ENCODE peak calls at places on chromosomes 12 and 14, in ten cellular contexts. One of them, this sample, is unnamed.

GRCh38 chr12:24109381-24110039 is 160.0 kb upstream of the SOX5 start:
- DNase-seq in GM20000: peak; percentile 42
- DNase-seq in cardiac fibroblast: peak; percentile 35
- DNase-seq in kidney: no peak
- DNase-seq in CD14-positive monocyte: no peak
- DNase-seq in RWPE1: peak; percentile 26
- DNase-seq in testis: no peak
- DNase-seq in IMR-90: peak; percentile 32
- DNase-seq in thoracic aorta: no peak
- DNase-seq in neural crest cell: no peak
- DNase-seq in this sample: no peak

GRCh38 chr14:105154476-105154871 is 14.1 kb downstream of the JAG2 start:
- DNase-seq in RWPE1: no peak
- DNase-seq in IMR-90: no peak
- DNase-seq in kidney: peak; percentile 70
- DNase-seq in thoracic aorta: no peak
- DNase-seq in GM20000: no peak
- DNase-seq in CD14-positive monocyte: no peak
- DNase-seq in testis: no peak
- DNase-seq in cardiac fibroblast: no peak
- DNase-seq in neural crest cell: no peak
- DNase-seq in this sample: no peak

GRCh38 chr12:46998811-46999368 is 80.5 kb upstream of the PCED1B start:
- DNase-seq in kidney: no peak
- DNase-seq in GM20000: no peak
- DNase-seq in neural crest cell: no peak
- DNase-seq in CD14-positive monocyte: no peak
- DNase-seq in testis: no peak
- DNase-seq in RWPE1: peak; percentile 71
- DNase-seq in thoracic aorta: no peak
- DNase-seq in cardiac fibroblast: peak; percentile 76
- DNase-seq in IMR-90: peak; percentile 82
- DNase-seq in this sample: no peak

GRCh38 chr12:122866950-122867607 is 28.8 kb downstream of the VPS37B start:
- DNase-seq in IMR-90: no peak
- DNase-seq in GM20000: peak; percentile 22
- DNase-seq in cardiac fibroblast: no peak
- DNase-seq in CD14-positive monocyte: peak; percentile 26
- DNase-seq in testis: no peak
- DNase-seq in RWPE1: no peak
- DNase-seq in neural crest cell: no peak
- DNase-seq in thoracic aorta: no peak
- DNase-seq in kidney: peak; percentile 80
- DNase-seq in this sample: no peak

GRCh38 chr12:57127710-57128518 is at the start of gene LRP1:
- DNase-seq in cardiac fibroblast: peak; percentile 92
- DNase-seq in RWPE1: peak; percentile 93
- DNase-seq in GM20000: peak; percentile 86
- DNase-seq in thoracic aorta: no peak
- DNase-seq in neural crest cell: peak; percentile 76
- DNase-seq in testis: peak; percentile 89
- DNase-seq in CD14-positive monocyte: peak; percentile 78
- DNase-seq in kidney: peak; percentile 93
- DNase-seq in IMR-90: peak; percentile 82
- DNase-seq in this sample: peak; percentile 67

GRCh38 chr14:88791629-88792571 is 853 bp downstream of the EML5 start:
- DNase-seq in RWPE1: no peak
- DNase-seq in CD14-positive monocyte: no peak
- DNase-seq in IMR-90: no peak
- DNase-seq in cardiac fibroblast: no peak
- DNase-seq in neural crest cell: peak; percentile 16
- DNase-seq in GM20000: peak; percentile 23
- DNase-seq in thoracic aorta: no peak
- DNase-seq in testis: peak; percentile 50
- DNase-seq in kidney: peak; percentile 74
- DNase-seq in this sample: no peak

GRCh38 chr12:20125259-20125919 is 242.9 kb upstream of the PDE3A start:
- DNase-seq in CD14-positive monocyte: no peak
- DNase-seq in thoracic aorta: no peak
- DNase-seq in IMR-90: no peak
- DNase-seq in RWPE1: no peak
- DNase-seq in kidney: no peak
- DNase-seq in neural crest cell: no peak
- DNase-seq in cardiac fibroblast: peak; percentile 70
- DNase-seq in GM20000: no peak
- DNase-seq in testis: no peak
- DNase-seq in this sample: no peak

GRCh38 chr14:99288948-99289347 is 17.0 kb upstream of the BCL11B start:
- DNase-seq in kidney: no peak
- DNase-seq in GM20000: no peak
- DNase-seq in neural crest cell: no peak
- DNase-seq in testis: no peak
- DNase-seq in cardiac fibroblast: no peak
- DNase-seq in thoracic aorta: no peak
- DNase-seq in IMR-90: no peak
- DNase-seq in CD14-positive monocyte: no peak
- DNase-seq in RWPE1: no peak
- DNase-seq in this sample: no peak

GRCh38 chr12:10147714-10148403 is 17.9 kb upstream of the CLEC7A start:
- DNase-seq in CD14-positive monocyte: no peak
- DNase-seq in thoracic aorta: no peak
- DNase-seq in neural crest cell: no peak
- DNase-seq in kidney: no peak
- DNase-seq in GM20000: no peak
- DNase-seq in IMR-90: no peak
- DNase-seq in testis: no peak
- DNase-seq in RWPE1: no peak
- DNase-seq in cardiac fibroblast: no peak
- DNase-seq in this sample: no peak

GRCh38 chr12:117045998-117046374 is 53.2 kb downstream of the TESC start:
- DNase-seq in RWPE1: no peak
- DNase-seq in CD14-positive monocyte: no peak
- DNase-seq in kidney: no peak
- DNase-seq in cardiac fibroblast: no peak
- DNase-seq in GM20000: no peak
- DNase-seq in thoracic aorta: no peak
- DNase-seq in IMR-90: no peak
- DNase-seq in testis: no peak
- DNase-seq in neural crest cell: no peak
- DNase-seq in this sample: no peak

GRCh38 chr12:51941011-51941561 is 10.4 kb upstream of the ACVR1B start:
- DNase-seq in neural crest cell: no peak
- DNase-seq in RWPE1: no peak
- DNase-seq in IMR-90: peak; percentile 77
- DNase-seq in thoracic aorta: no peak
- DNase-seq in GM20000: no peak
- DNase-seq in cardiac fibroblast: peak; percentile 80
- DNase-seq in CD14-positive monocyte: no peak
- DNase-seq in testis: no peak
- DNase-seq in kidney: no peak
- DNase-seq in this sample: no peak

GRCh38 chr12:132078190-132078589 is 65.9 kb downstream of the DDX51 start:
- DNase-seq in CD14-positive monocyte: no peak
- DNase-seq in thoracic aorta: no peak
- DNase-seq in IMR-90: peak; percentile 91
- DNase-seq in testis: no peak
- DNase-seq in cardiac fibroblast: peak; percentile 91
- DNase-seq in kidney: no peak
- DNase-seq in RWPE1: peak; percentile 38
- DNase-seq in GM20000: no peak
- DNase-seq in neural crest cell: no peak
- DNase-seq in this sample: no peak

GRCh38 chr12:42508913-42509312 is 80.6 kb downstream of the PRICKLE1 start:
- DNase-seq in CD14-positive monocyte: no peak
- DNase-seq in kidney: no peak
- DNase-seq in IMR-90: no peak
- DNase-seq in cardiac fibroblast: no peak
- DNase-seq in thoracic aorta: no peak
- DNase-seq in GM20000: no peak
- DNase-seq in neural crest cell: no peak
- DNase-seq in testis: no peak
- DNase-seq in RWPE1: no peak
- DNase-seq in this sample: no peak

GRCh38 chr12:51636581-51636980 is 45.5 kb downstream of the SCN8A start:
- DNase-seq in thoracic aorta: no peak
- DNase-seq in GM20000: no peak
- DNase-seq in RWPE1: peak; percentile 52
- DNase-seq in IMR-90: peak; percentile 39
- DNase-seq in cardiac fibroblast: peak; percentile 4
- DNase-seq in testis: no peak
- DNase-seq in kidney: no peak
- DNase-seq in neural crest cell: no peak
- DNase-seq in CD14-positive monocyte: no peak
- DNase-seq in this sample: no peak

GRCh38 chr12:89846473-89846872 is 137.8 kb upstream of the ATP2B1 start:
- DNase-seq in IMR-90: no peak
- DNase-seq in thoracic aorta: no peak
- DNase-seq in CD14-positive monocyte: no peak
- DNase-seq in neural crest cell: no peak
- DNase-seq in RWPE1: no peak
- DNase-seq in cardiac fibroblast: no peak
- DNase-seq in testis: no peak
- DNase-seq in kidney: no peak
- DNase-seq in GM20000: no peak
- DNase-seq in this sample: no peak
- TF ChIP-seq CTCF in IMR-90: no peak
- TF ChIP-seq CTCF in thoracic aorta: no peak
- TF ChIP-seq CTCF in CD14-positive monocyte: no peak
- TF ChIP-seq CTCF in neural crest cell: no peak
- TF ChIP-seq CTCF in RWPE1: no peak
- TF ChIP-seq CTCF in cardiac fibroblast: no peak
- TF ChIP-seq CTCF in testis: no peak
- TF ChIP-seq CTCF in kidney: no peak
- TF ChIP-seq CTCF in GM20000: no peak
- TF ChIP-seq CTCF in this sample: no peak

GRCh38 chr14:90555126-90556049 is 158.6 kb downstream of the CALM1 start:
- DNase-seq in cardiac fibroblast: no peak
- DNase-seq in RWPE1: no peak
- DNase-seq in thoracic aorta: no peak
- DNase-seq in CD14-positive monocyte: no peak
- DNase-seq in IMR-90: no peak
- DNase-seq in GM20000: no peak
- DNase-seq in kidney: peak; percentile 68
- DNase-seq in neural crest cell: no peak
- DNase-seq in testis: no peak
- DNase-seq in this sample: no peak
- TF ChIP-seq CTCF in cardiac fibroblast: no peak
- TF ChIP-seq CTCF in RWPE1: no peak
- TF ChIP-seq CTCF in thoracic aorta: no peak
- TF ChIP-seq CTCF in CD14-positive monocyte: no peak
- TF ChIP-seq CTCF in IMR-90: no peak
- TF ChIP-seq CTCF in GM20000: no peak
- TF ChIP-seq CTCF in kidney: no peak
- TF ChIP-seq CTCF in neural crest cell: no peak
- TF ChIP-seq CTCF in testis: no peak
- TF ChIP-seq CTCF in this sample: no peak

GRCh38 chr14:54555651-54556050 is 11.3 kb upstream of the SAMD4A start:
- DNase-seq in CD14-positive monocyte: no peak
- DNase-seq in RWPE1: no peak
- DNase-seq in cardiac fibroblast: no peak
- DNase-seq in neural crest cell: no peak
- DNase-seq in GM20000: no peak
- DNase-seq in kidney: no peak
- DNase-seq in thoracic aorta: no peak
- DNase-seq in IMR-90: no peak
- DNase-seq in testis: no peak
- DNase-seq in this sample: no peak
- TF ChIP-seq CTCF in CD14-positive monocyte: no peak
- TF ChIP-seq CTCF in RWPE1: no peak
- TF ChIP-seq CTCF in cardiac fibroblast: peak; percentile 30
- TF ChIP-seq CTCF in neural crest cell: peak; percentile 30
- TF ChIP-seq CTCF in GM20000: no peak
- TF ChIP-seq CTCF in kidney: no peak
- TF ChIP-seq CTCF in thoracic aorta: no peak
- TF ChIP-seq CTCF in IMR-90: peak; percentile 20
- TF ChIP-seq CTCF in testis: no peak
- TF ChIP-seq CTCF in this sample: no peak

GRCh38 chr14:104078031-104078455 is 7.5 kb upstream of the ASPG start:
- DNase-seq in thoracic aorta: no peak
- DNase-seq in neural crest cell: peak; percentile 89
- DNase-seq in cardiac fibroblast: peak; percentile 89
- DNase-seq in testis: peak; percentile 91
- DNase-seq in RWPE1: peak; percentile 87
- DNase-seq in kidney: peak; percentile 94
- DNase-seq in IMR-90: peak; percentile 80
- DNase-seq in CD14-positive monocyte: peak; percentile 78
- DNase-seq in GM20000: peak; percentile 95
- DNase-seq in this sample: peak; percentile 87

GRCh38 chr14:104072586-104072985 is 12.9 kb upstream of the ASPG start:
- DNase-seq in IMR-90: no peak
- DNase-seq in kidney: no peak
- DNase-seq in cardiac fibroblast: no peak
- DNase-seq in thoracic aorta: no peak
- DNase-seq in neural crest cell: no peak
- DNase-seq in GM20000: no peak
- DNase-seq in testis: no peak
- DNase-seq in CD14-positive monocyte: no peak
- DNase-seq in RWPE1: no peak
- DNase-seq in this sample: no peak

GRCh38 chr14:104073764-104074163 is 11.7 kb upstream of the ASPG start:
- DNase-seq in GM20000: no peak
- DNase-seq in neural crest cell: no peak
- DNase-seq in IMR-90: no peak
- DNase-seq in kidney: no peak
- DNase-seq in RWPE1: no peak
- DNase-seq in CD14-positive monocyte: no peak
- DNase-seq in thoracic aorta: no peak
- DNase-seq in cardiac fibroblast: no peak
- DNase-seq in testis: no peak
- DNase-seq in this sample: no peak

GRCh38 chr14:104076743-104077142 is 8.8 kb upstream of the ASPG start:
- DNase-seq in testis: no peak
- DNase-seq in neural crest cell: no peak
- DNase-seq in RWPE1: no peak
- DNase-seq in thoracic aorta: no peak
- DNase-seq in CD14-positive monocyte: no peak
- DNase-seq in GM20000: no peak
- DNase-seq in IMR-90: no peak
- DNase-seq in kidney: no peak
- DNase-seq in cardiac fibroblast: no peak
- DNase-seq in this sample: no peak

DNA sequence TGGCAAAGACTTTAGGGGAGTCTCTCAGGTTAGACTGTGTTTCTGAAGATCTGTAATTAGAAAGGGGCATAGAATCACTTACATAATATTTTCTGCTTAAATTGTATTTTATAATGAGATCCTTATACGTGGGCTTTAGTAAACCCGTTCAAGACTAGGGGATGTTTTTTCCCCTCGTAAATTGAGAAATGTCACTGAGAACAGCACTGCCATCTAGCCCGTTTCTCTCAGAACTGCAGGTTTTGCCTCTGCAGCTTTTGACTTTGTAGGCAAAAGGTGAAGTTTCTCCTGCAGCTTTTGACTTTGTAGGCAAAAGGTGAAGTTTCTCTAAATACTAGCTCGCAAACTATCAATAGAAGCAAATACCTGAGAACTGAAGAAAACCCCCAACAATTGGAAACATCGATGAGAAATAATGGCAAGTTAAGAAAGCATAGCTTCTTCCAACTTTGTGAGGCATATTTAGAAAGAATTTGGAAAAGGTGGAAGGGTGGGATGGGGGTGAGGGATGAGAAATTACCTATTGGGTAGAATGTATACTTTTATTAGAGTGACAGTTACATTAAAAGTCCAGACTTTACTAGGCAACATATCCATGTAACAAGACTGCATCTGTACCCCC is 9.9 kb upstream of the ASPG start:
- DNase-seq in cardiac fibroblast: no peak
- DNase-seq in GM20000: peak; percentile 18
- DNase-seq in CD14-positive monocyte: no peak
- DNase-seq in IMR-90: no peak
- DNase-seq in kidney: no peak
- DNase-seq in testis: no peak
- DNase-seq in thoracic aorta: no peak
- DNase-seq in RWPE1: no peak
- DNase-seq in neural crest cell: no peak
- DNase-seq in this sample: no peak
- TF ChIP-seq CTCF in cardiac fibroblast: peak; percentile 28
- TF ChIP-seq CTCF in GM20000: no peak
- TF ChIP-seq CTCF in CD14-positive monocyte: peak; percentile 14
- TF ChIP-seq CTCF in IMR-90: peak; percentile 33
- TF ChIP-seq CTCF in kidney: no peak
- TF ChIP-seq CTCF in testis: no peak
- TF ChIP-seq CTCF in thoracic aorta: no peak
- TF ChIP-seq CTCF in RWPE1: peak; percentile 61
- TF ChIP-seq CTCF in neural crest cell: peak; percentile 64
- TF ChIP-seq CTCF in this sample: peak; percentile 61